ENCODE peak calls at places on chromosomes 16 and 17, in seven cellular contexts. N is adrenal gland; F is neural progenitor cell; U is KBM-7; L is activated CD4-positive, alpha-beta T cell treated with anti-CD3 and anti-CD28 coated beads for 48 hours; Q is iPS DF 19.7; Y is stimulated activated CD8-positive, alpha-beta memory T cell treated with anti-CD3 and anti-CD28 coated beads, Interleukin-15, amount 100 ng/mL, for 24 hours. C is an unnamed sample.

GRCh38 chr17:10117581-10118001 is 80.8 kb downstream of the GAS7 start:
- DNase-seq in Y (no peak), Q (no peak), U (peak), N (no peak), L (no peak), F (no peak), C (no peak)

GRCh38 chr16:9946022-9946720 is 236.1 kb downstream of the GRIN2A start:
- DNase-seq in L (no peak), N (no peak), Y (no peak), F (no peak), U (no peak), Q (peak), C (no peak)

GRCh38 chr17:2380225-2380922 is 20.5 kb downstream of the MNT start:
- DNase-seq in N (no peak), F (no peak), L (no peak), Q (no peak), U (no peak), Y (no peak), C (no peak)

GRCh38 chr17:79137791-79138190 is 63.2 kb downstream of the ENGASE start:
- DNase-seq in F (no peak), N (no peak), L (no peak), Y (no peak), Q (no peak), U (no peak), C (no peak)

GRCh38 chr17:80832266-80832676 is 159.4 kb upstream of the CHMP6 start:
- DNase-seq in Q (no peak), U (no peak), L (no peak), Y (no peak), N (peak), F (peak), C (no peak)

GRCh38 chr17:13153036-13153435 is 135.2 kb upstream of the ELAC2 start:
- DNase-seq in Y (no peak), F (no peak), Q (no peak), L (no peak), N (no peak), U (no peak), C (no peak)

GRCh38 chr16:88970095-88970494 is 6.9 kb downstream of the CBFA2T3 start:
- DNase-seq in U (no peak), Q (no peak), F (no peak), Y (no peak), L (no peak), N (no peak), C (no peak)

GRCh38 chr17:8619294-8619693 is 11.2 kb downstream of the MYH10 start:
- DNase-seq in Q (no peak), N (no peak), L (no peak), Y (no peak), U (no peak), F (no peak), C (no peak)

GRCh38 chr17:50691550-50692447 is 15.9 kb downstream of the ANKRD40 start:
- DNase-seq in Y (no peak), F (no peak), N (no peak), Q (no peak), L (no peak), U (no peak), C (no peak)